ENCODE peak calls at places on chromosomes 1 and 21, in five cellular contexts. E is psoas muscle; Y is CD8-positive, alpha-beta memory T cell; P is naive thymus-derived CD4-positive, alpha-beta T cell; C is cardiac muscle cell. H is an unnamed sample.
A peak's percentile ranks its signal among the peaks of the same experiment; 100 is the strongest.

GRCh38 chr21:44828362-44829056 is 10.6 kb upstream of the SUMO3 start:
- DNase-seq in E (no peak), Y (no peak), P (no peak), C (no peak), H (no peak)

GRCh38 chr1:18066576-18066975 is 41.0 kb upstream of the IGSF21 start:
- DNase-seq in E (no peak), Y (no peak), P (no peak), C (no peak), H (no peak)

GRCh38 chr1:29722598-29722997 is 486.3 kb downstream of the PTPRU start:
- DNase-seq in E (no peak), Y (no peak), P (no peak), C (no peak), H (no peak)

GRCh38 chr1:24909388-24909898 is 20.6 kb downstream of the RUNX3 start:
- DNase-seq in E (peak; percentile 53), Y (no peak), P (no peak), C (peak; percentile 91), H (no peak)

GRCh38 chr1:25647106-25647505 is 30.5 kb downstream of the MAN1C1 start:
- DNase-seq in E (no peak), Y (no peak), P (no peak), C (no peak), H (peak; percentile 36)

GRCh38 chr1:7104053-7104738 is 318.9 kb downstream of the CAMTA1 start:
- DNase-seq in E (no peak), Y (no peak), P (no peak), C (no peak), H (no peak)

GRCh38 chr1:45785583-45785982 is 17.8 kb upstream of the MAST2 start:
- DNase-seq in E (no peak), Y (peak; percentile 50), P (peak; percentile 28), C (no peak), H (no peak)

GRCh38 chr1:72547412-72547811 is 265.1 kb upstream of the NEGR1 start:
- DNase-seq in E (no peak), Y (no peak), P (no peak), C (no peak), H (no peak)

GRCh38 chr21:36211660-36212512 is 55.3 kb downstream of the DOP1B start:
- DNase-seq in E (no peak), Y (no peak), P (no peak), C (peak; percentile 57), H (no peak)

GRCh38 chr1:201143726-201144635 is 10.3 kb downstream of the TMEM9 start:
- DNase-seq in E (no peak), Y (no peak), P (no peak), C (no peak), H (no peak)

GRCh38 chr1:208217774-208218173 is 26.4 kb downstream of the PLXNA2 start:
- DNase-seq in E (no peak), Y (no peak), P (no peak), C (no peak), H (no peak)
- H3K27ac ChIP-seq in E (peak overlapping the region; percentile 79), Y (peak overlapping the region; percentile 73), P (no peak overlapping the region), C (peak overlapping the region; percentile 95), H (peak overlapping the region; percentile 86)

DNA sequence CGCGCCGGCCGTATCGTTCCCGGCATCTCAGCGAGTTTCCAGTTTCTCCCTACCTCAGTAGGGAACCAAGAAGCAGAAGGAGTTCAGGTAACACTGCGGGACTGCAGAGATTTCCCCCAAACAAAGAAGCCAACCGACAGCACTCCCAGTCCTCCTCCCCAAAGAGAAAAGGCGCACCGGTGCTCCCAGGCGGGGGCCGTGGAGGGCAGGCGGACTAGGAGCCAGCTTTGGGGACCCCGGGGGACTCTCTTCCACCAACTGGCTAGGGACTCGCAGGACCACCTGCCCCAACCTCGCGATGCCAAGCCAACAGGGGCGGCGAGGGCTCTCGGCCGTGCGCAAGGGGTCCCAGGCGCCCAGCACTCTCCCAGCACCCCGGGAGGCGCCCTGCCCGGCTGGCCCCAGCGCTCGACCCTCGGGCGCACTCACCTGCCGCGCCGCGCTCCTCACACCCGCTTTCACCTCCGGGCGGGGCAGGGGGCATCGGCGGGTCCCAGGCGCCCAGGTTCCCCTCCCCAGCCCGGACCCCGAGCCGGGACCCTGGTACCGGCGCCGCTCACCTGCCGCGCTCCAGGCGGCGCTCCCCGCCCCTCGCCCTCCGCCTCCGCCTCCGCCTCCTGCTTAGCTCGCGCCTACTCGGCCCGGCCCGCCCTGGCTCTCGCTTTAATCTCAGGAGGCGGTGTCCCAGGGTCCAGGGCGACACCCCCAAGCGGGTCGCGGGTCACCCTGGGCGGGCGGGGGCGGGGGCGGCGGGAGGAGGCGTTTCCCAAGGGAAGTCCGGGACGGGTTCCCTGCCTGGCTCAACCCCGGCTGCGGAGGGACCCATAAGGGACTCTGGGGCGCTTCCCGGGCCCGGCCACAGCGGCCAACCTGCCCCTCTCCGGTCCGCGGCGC is at the start of gene TMPRSS2:
- DNase-seq in E (no peak), Y (no peak), P (no peak), C (no peak), H (no peak)
- H3K4me3 ChIP-seq in E (no peak within 1 kb of the TSS), Y (no peak within 1 kb of the TSS), P (no peak within 1 kb of the TSS), C (peak within 1 kb of the TSS; percentile 35), H (peak within 1 kb of the TSS; percentile 58)

GRCh38 chr1:160342520-160342919 is 530 bp downstream of the COPA start:
- DNase-seq in E (no peak), Y (no peak), P (no peak), C (peak; percentile 27), H (no peak)
- H3K27ac ChIP-seq in E (peak overlapping the region; percentile 96), Y (peak overlapping the region; percentile 97), P (peak overlapping the region; percentile 98), C (peak overlapping the region; percentile 95), H (peak overlapping the region; percentile 87)

GRCh38 chr1:8663915-8664331 is 153.5 kb downstream of the RERE start:
- DNase-seq in E (no peak), Y (no peak), P (no peak), C (peak; percentile 74), H (no peak)
- H3K4me3 ChIP-seq in E (no peak overlapping the region), Y (no peak overlapping the region), P (no peak overlapping the region), C (no peak overlapping the region), H (no peak overlapping the region)

GRCh38 chr1:41486053-41486891 is 1.8 kb upstream of the EDN2 start:
- DNase-seq in E (no peak), Y (no peak), P (no peak), C (peak; percentile 60), H (no peak)
- H3K27ac ChIP-seq in E (peak overlapping the region; percentile 32), Y (no peak overlapping the region), P (no peak overlapping the region), C (peak overlapping the region; percentile 87), H (no peak overlapping the region)

GRCh38 chr1:51863384-51863783 is 15.1 kb downstream of the NRDC start:
- DNase-seq in E (no peak), Y (peak; percentile 13), P (no peak), C (no peak), H (no peak)
- H3K4me3 ChIP-seq in E (no peak overlapping the region), Y (no peak overlapping the region), P (no peak overlapping the region), C (no peak overlapping the region), H (no peak overlapping the region)

GRCh38 chr1:158563852-158564251 is 6.5 kb downstream of the OR6P1 start:
- DNase-seq in E (no peak), Y (no peak), P (no peak), C (no peak), H (no peak)

GRCh38 chr1:158570480-158570879 is at the start of gene OR6P1:
- DNase-seq in E (no peak), Y (no peak), P (no peak), C (no peak), H (no peak)

GRCh38 chr1:158564608-158565007 is 5.8 kb downstream of the OR6P1 start:
- DNase-seq in E (no peak), Y (no peak), P (no peak), C (no peak), H (no peak)
- H3K27ac ChIP-seq in E (no peak overlapping the region), Y (no peak overlapping the region), P (no peak overlapping the region), C (no peak overlapping the region), H (no peak overlapping the region)

DNA sequence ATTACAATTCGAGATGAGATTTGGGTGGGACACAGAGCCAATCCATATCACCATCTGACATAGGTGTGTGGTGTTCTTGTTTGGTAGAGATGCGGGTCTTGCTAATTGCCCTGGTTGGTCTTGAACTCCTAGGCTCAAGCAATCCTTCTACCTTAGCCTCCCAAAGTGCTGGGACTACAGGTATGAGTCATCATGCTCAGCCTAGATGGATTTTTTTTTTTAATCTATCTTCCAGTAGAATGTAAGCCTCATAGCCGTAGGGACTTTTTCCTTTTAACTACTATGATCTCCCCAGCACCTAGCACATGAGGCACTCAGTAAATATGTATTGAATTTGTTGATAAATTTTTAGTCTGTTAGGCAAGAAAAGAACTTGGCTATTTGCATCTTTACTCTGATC is 94.6 kb upstream of the TENT5C start:
- DNase-seq in E (no peak), Y (no peak), P (no peak), C (no peak), H (no peak)
- H3K4me3 ChIP-seq in E (no peak overlapping the region), Y (no peak overlapping the region), P (no peak overlapping the region), C (no peak overlapping the region), H (no peak overlapping the region)

DNA sequence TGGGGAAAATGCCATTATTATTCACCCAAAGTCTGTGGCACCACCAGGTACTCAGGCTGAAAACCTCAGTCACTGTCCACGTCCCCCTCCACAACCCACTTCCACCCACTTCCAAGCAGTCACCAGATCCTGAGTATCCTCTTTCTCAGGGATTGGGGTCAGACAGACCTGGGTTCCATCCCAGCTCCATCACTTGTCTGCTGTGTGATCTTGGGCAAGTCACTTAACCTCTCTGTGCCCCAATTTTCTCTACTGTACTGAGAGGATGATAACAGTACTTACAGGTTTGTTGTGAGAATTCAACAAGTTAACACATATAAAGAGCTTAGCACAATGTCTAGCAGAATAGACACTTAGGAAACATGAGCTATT is 29.7 kb upstream of the FOXO6 start:
- DNase-seq in E (no peak), Y (no peak), P (no peak), C (no peak), H (no peak)
- H3K27ac ChIP-seq in E (no peak overlapping the region), Y (no peak overlapping the region), P (no peak overlapping the region), C (no peak overlapping the region), H (no peak overlapping the region)

H was measured in coronary artery.